ENCODE peak calls at places on chromosomes 3 and 15, in five cellular contexts. R, T, Z, Y and V are unnamed samples.
A peak's percentile ranks its signal among the peaks of the same experiment; 100 is the strongest.

GRCh38 chr15:100234158-100235029 is 107.4 kb downstream of the ADAMTS17 start:
- DNase-seq in R (peak; percentile 50), T (no peak), Z (no peak), Y (peak; percentile 77), V (no peak)

GRCh38 chr3:72836923-72837322 is 11.3 kb downstream of the SHQ1 start:
- DNase-seq in R (peak; percentile 25), T (no peak), Z (no peak), Y (peak; percentile 80), V (no peak)

GRCh38 chr3:149004622-149005021 is 13.3 kb downstream of the GYG1 start:
- DNase-seq in R (no peak), T (no peak), Z (no peak), Y (no peak), V (no peak)

GRCh38 chr3:48739955-48740823 is 23.2 kb upstream of the IP6K2 start:
- DNase-seq in R (peak; percentile 89), T (peak; percentile 33), Z (peak; percentile 47), Y (peak; percentile 95), V (peak; percentile 31)

GRCh38 chr3:37024092-37024491 is 30.8 kb downstream of the MLH1 start:
- DNase-seq in R (no peak), T (no peak), Z (no peak), Y (no peak), V (no peak)

GRCh38 chr3:132522353-132522752 is 74.7 kb upstream of the ACKR4 start:
- DNase-seq in R (no peak), T (no peak), Z (no peak), Y (no peak), V (no peak)

GRCh38 chr3:46733026-46733800 is 15.5 kb upstream of the PRSS50 start:
- DNase-seq in R (no peak), T (no peak), Z (no peak), Y (no peak), V (no peak)

GRCh38 chr3:175512700-175513099 is 653.6 kb downstream of the NAALADL2 start:
- DNase-seq in R (no peak), T (no peak), Z (peak; percentile 49), Y (no peak), V (no peak)

GRCh38 chr3:111072016-111072891 is 638 bp downstream of the NECTIN3 start:
- DNase-seq in R (peak; percentile 53), T (no peak), Z (no peak), Y (peak; percentile 65), V (peak; percentile 18)

GRCh38 chr15:99674279-99674678 is 59.0 kb downstream of the LYSMD4 start:
- DNase-seq in R (no peak), T (no peak), Z (no peak), Y (no peak), V (no peak)

GRCh38 chr3:48600711-48601621 is 5.8 kb upstream of the COL7A1 start:
- DNase-seq in R (no peak), T (no peak), Z (no peak), Y (peak; percentile 53), V (no peak)

GRCh38 chr3:84318273-84318809 is 640.4 kb upstream of the CADM2 start:
- DNase-seq in R (no peak), T (no peak), Z (no peak), Y (no peak), V (no peak)

GRCh38 chr3:189282189-189282588 is 110.4 kb downstream of the TPRG1 start:
- DNase-seq in R (no peak), T (no peak), Z (no peak), Y (no peak), V (no peak)

GRCh38 chr15:78673476-78673875 is 32.5 kb upstream of the CHRNB4 start:
- DNase-seq in R (no peak), T (no peak), Z (no peak), Y (no peak), V (no peak)

GRCh38 chr15:88243895-88244787 is 12.4 kb downstream of the NTRK3 start:
- DNase-seq in R (no peak), T (no peak), Z (peak; percentile 48), Y (no peak), V (peak; percentile 23)

GRCh38 chr3:54211097-54211496 is 88.7 kb downstream of the CACNA2D3 start:
- DNase-seq in R (no peak), T (no peak), Z (no peak), Y (no peak), V (no peak)

GRCh38 chr3:141796436-141797166 is 33.4 kb downstream of the GRK7 start:
- DNase-seq in R (no peak), T (peak; percentile 57), Z (no peak), Y (no peak), V (no peak)

GRCh38 chr3:76307556-76307955 is 522.2 kb upstream of the ZNF717 start:
- DNase-seq in R (no peak), T (no peak), Z (no peak), Y (no peak), V (no peak)

GRCh38 chr3:26718295-26718694 is 95.7 kb downstream of the LRRC3B start:
- DNase-seq in R (no peak), T (no peak), Z (no peak), Y (no peak), V (no peak)

GRCh38 chr3:129503387-129504010 is 24.9 kb upstream of the RHO start:
- DNase-seq in R (no peak), T (no peak), Z (no peak), Y (peak; percentile 14), V (no peak)

GRCh38 chr3:48656061-48656840 is 6.4 kb downstream of the CELSR3 start:
- DNase-seq in R (peak; percentile 89), T (peak; percentile 89), Z (peak; percentile 89), Y (peak; percentile 92), V (peak; percentile 85)

GRCh38 chr3:159941043-159941994 is 47.3 kb upstream of the IL12A start:
- DNase-seq in R (no peak), T (no peak), Z (no peak), Y (no peak), V (peak; percentile 38)

GRCh38 chr15:68204776-68205557 is at the start of gene CALML4:
- DNase-seq in R (peak; percentile 60), T (no peak), Z (no peak), Y (peak; percentile 84), V (peak; percentile 58)

GRCh38 chr15:39774688-39775267 is 7.9 kb downstream of the FSIP1 start:
- DNase-seq in R (no peak), T (peak; percentile 60), Z (no peak), Y (no peak), V (no peak)

GRCh38 chr3:78186404-78186803 is 1146.5 kb downstream of the ROBO2 start:
- DNase-seq in R (no peak), T (no peak), Z (no peak), Y (no peak), V (no peak)

GRCh38 chr15:52421029-52421428 is 107.7 kb downstream of the MYO5A start:
- DNase-seq in R (no peak), T (no peak), Z (no peak), Y (no peak), V (no peak)

GRCh38 chr3:187507905-187508304 is 139.7 kb downstream of the RTP4 start:
- DNase-seq in R (no peak), T (no peak), Z (no peak), Y (no peak), V (no peak)

GRCh38 chr15:70636540-70637165 is 126.7 kb downstream of the UACA start:
- DNase-seq in R (peak; percentile 33), T (no peak), Z (no peak), Y (no peak), V (no peak)

GRCh38 chr3:128266453-128266852 is 113.2 kb downstream of the EEFSEC start:
- DNase-seq in R (no peak), T (no peak), Z (no peak), Y (no peak), V (no peak)

GRCh38 chr3:141368925-141369794 is 856 bp downstream of the ZBTB38 start:
- DNase-seq in R (no peak), T (no peak), Z (no peak), Y (no peak), V (no peak)

GRCh38 chr15:39585394-39585841 is 4.5 kb downstream of the THBS1 start:
- DNase-seq in R (no peak), T (no peak), Z (no peak), Y (no peak), V (no peak)

DNA sequence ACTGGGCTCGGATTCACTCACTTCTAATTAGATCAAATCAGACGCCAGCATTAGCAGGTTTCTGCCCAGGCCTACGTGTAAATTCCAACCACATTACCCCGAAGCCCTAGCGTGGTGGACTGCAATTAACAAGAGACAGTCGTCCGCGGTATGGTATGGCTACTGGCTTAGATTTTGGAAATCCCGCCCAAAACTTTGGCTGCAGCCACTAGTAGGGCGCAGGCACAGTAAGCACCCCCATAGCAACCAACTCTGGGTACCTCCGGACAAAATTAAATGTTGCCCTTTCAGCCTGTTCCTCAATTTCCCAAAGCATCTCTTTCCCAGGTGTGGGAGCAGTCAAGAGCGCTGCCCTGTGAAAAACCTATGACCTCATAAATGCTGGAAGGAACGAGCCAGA is 732 bp downstream of the RARRES1 start:
- DNase-seq in R (no peak), T (no peak), Z (no peak), Y (no peak), V (no peak)
- H3K27ac ChIP-seq in R (peak overlapping the region; percentile 88), T (no peak overlapping the region), Z (no peak overlapping the region), Y (peak overlapping the region; percentile 50), V (peak overlapping the region; percentile 29)

GRCh38 chr3:14202874-14203520 is 24.4 kb downstream of the LSM3 start:
- DNase-seq in R (no peak), T (no peak), Z (no peak), Y (no peak), V (no peak)

GRCh38 chr3:14201881-14202684 is 23.5 kb downstream of the LSM3 start:
- DNase-seq in R (no peak), T (no peak), Z (no peak), Y (no peak), V (no peak)

GRCh38 chr3:14199641-14200040 is 21.0 kb downstream of the LSM3 start:
- DNase-seq in R (no peak), T (no peak), Z (no peak), Y (no peak), V (peak; percentile 69)

GRCh38 chr3:14200841-14201240 is 22.2 kb downstream of the LSM3 start:
- DNase-seq in R (no peak), T (no peak), Z (no peak), Y (no peak), V (no peak)

GRCh38 chr3:14200276-14200675 is 21.7 kb downstream of the LSM3 start:
- DNase-seq in R (no peak), T (no peak), Z (no peak), Y (no peak), V (no peak)
- H3K27ac ChIP-seq in R (no peak overlapping the region), T (no peak overlapping the region), Z (no peak overlapping the region), Y (no peak overlapping the region), V (peak overlapping the region; percentile 82)

GRCh38 chr3:52237006-52237658 is 1.8 kb downstream of the TWF2 start:
- DNase-seq in R (no peak), T (no peak), Z (no peak), Y (no peak), V (no peak)

GRCh38 chr3:52238193-52238760 is 681 bp downstream of the TWF2 start:
- DNase-seq in R (peak; percentile 66), T (no peak), Z (no peak), Y (no peak), V (no peak)

GRCh38 chr3:52238761-52239701 is at the start of gene TWF2:
- DNase-seq in R (peak; percentile 84), T (peak; percentile 94), Z (peak; percentile 82), Y (peak; percentile 92), V (peak; percentile 89)

GRCh38 chr3:52236424-52236886 is 2.5 kb downstream of the TWF2 start:
- DNase-seq in R (peak; percentile 42), T (no peak), Z (no peak), Y (no peak), V (no peak)

GRCh38 chr3:52237659-52238172 is 1.2 kb downstream of the TWF2 start:
- DNase-seq in R (peak; percentile 88), T (no peak), Z (no peak), Y (peak; percentile 90), V (peak; percentile 91)
- H3K27ac ChIP-seq in R (peak overlapping the region; percentile 91), T (peak overlapping the region; percentile 83), Z (no peak overlapping the region), Y (peak overlapping the region; percentile 81), V (peak overlapping the region; percentile 95)

GRCh38 chr3:55439657-55440405 is 47.3 kb downstream of the WNT5A start:
- DNase-seq in R (no peak), T (no peak), Z (no peak), Y (no peak), V (no peak)
- H3K27ac ChIP-seq in R (no peak overlapping the region), T (no peak overlapping the region), Z (no peak overlapping the region), Y (no peak overlapping the region), V (no peak overlapping the region)